ENCODE peak calls at places on chromosome 2, in ten cellular contexts. W is neural progenitor cell; R is NCI-H2081; G is HCT116; P is HTR-8/SVneo; Z is upper lobe of right lung; X is HFFc6; Y is GM04504; H is activated CD4-positive, CD25-positive, alpha-beta regulatory T cell treated with anti-CD3 and anti-CD28 coated beads, Interleukin-2, amount 50 U/mL, for 72 hours; V is NCI-H1092 treated with DMSO at 0.1 percent for 48 hours. F is an unnamed sample.

GRCh38 chr2:191150451-191151314 is at the start of gene STAT4:
- DNase-seq in W (peak), R (peak), G (peak), P (no peak), Z (peak), X (no peak), Y (no peak), H (peak), V (peak), F (no peak)

GRCh38 chr2:29382486-29382885 is 267.3 kb downstream of the CLIP4 start:
- DNase-seq in W (no peak), R (no peak), G (no peak), P (no peak), Z (no peak), X (no peak), Y (no peak), H (no peak), V (no peak), F (no peak)

GRCh38 chr2:172091626-172092566 is 6.6 kb downstream of the DLX1 start:
- DNase-seq in W (peak), R (peak), G (no peak), P (no peak), Z (no peak), X (no peak), Y (no peak), H (no peak), V (peak), F (no peak)

GRCh38 chr2:141529674-141530073 is 601.1 kb downstream of the LRP1B start:
- DNase-seq in W (no peak), R (no peak), G (no peak), P (no peak), Z (no peak), X (no peak), Y (no peak), H (no peak), V (no peak), F (no peak)

GRCh38 chr2:26088038-26088643 is 54.3 kb downstream of the RAB10 start:
- DNase-seq in W (peak), R (peak), G (no peak), P (peak), Z (no peak), X (peak), Y (peak), H (no peak), V (no peak), F (no peak)

GRCh38 chr2:229653551-229653950 is 60.8 kb downstream of the DNER start:
- DNase-seq in W (no peak), R (no peak), G (no peak), P (no peak), Z (no peak), X (no peak), Y (no peak), H (no peak), V (no peak), F (no peak)

GRCh38 chr2:203533696-203534471 is 1.2 kb downstream of the RAPH1 start:
- DNase-seq in W (peak), R (peak), G (no peak), P (peak), Z (no peak), X (peak), Y (peak), H (no peak), V (no peak), F (no peak)

GRCh38 chr2:41791523-41791922 is 256.3 kb upstream of the PKDCC start:
- DNase-seq in W (peak), R (no peak), G (no peak), P (peak), Z (no peak), X (peak), Y (peak), H (no peak), V (no peak), F (no peak)

GRCh38 chr2:128260239-128261138 is 58.2 kb downstream of the HS6ST1 start:
- DNase-seq in W (peak), R (no peak), G (peak), P (no peak), Z (peak), X (peak), Y (peak), H (no peak), V (no peak), F (peak)

GRCh38 chr2:48144777-48145176 is 238.5 kb upstream of the FBXO11 start:
- DNase-seq in W (no peak), R (peak), G (no peak), P (no peak), Z (no peak), X (no peak), Y (no peak), H (no peak), V (no peak), F (no peak)

GRCh38 chr2:130799295-130799694 is 37.4 kb upstream of the ARHGEF4 start:
- DNase-seq in W (no peak), R (no peak), G (no peak), P (no peak), Z (no peak), X (no peak), Y (no peak), H (no peak), V (no peak), F (no peak)

GRCh38 chr2:101223814-101224231 is 28.9 kb upstream of the CNOT11 start:
- DNase-seq in W (no peak), R (no peak), G (no peak), P (no peak), Z (no peak), X (no peak), Y (peak), H (peak), V (no peak), F (no peak)

GRCh38 chr2:46122318-46122970 is 174.8 kb upstream of the EPAS1 start:
- DNase-seq in W (no peak), R (no peak), G (no peak), P (no peak), Z (no peak), X (no peak), Y (no peak), H (no peak), V (no peak), F (no peak)

GRCh38 chr2:55232863-55233657 is 572 bp downstream of the RPS27A start:
- DNase-seq in W (peak), R (peak), G (no peak), P (peak), Z (peak), X (no peak), Y (no peak), H (peak), V (no peak), F (no peak)

GRCh38 chr2:231299267-231299666 is 96.2 kb upstream of the B3GNT7 start:
- DNase-seq in W (no peak), R (no peak), G (no peak), P (no peak), Z (no peak), X (no peak), Y (no peak), H (no peak), V (no peak), F (no peak)

GRCh38 chr2:30237346-30238142 is 6.2 kb downstream of the LBH start:
- DNase-seq in W (no peak), R (no peak), G (no peak), P (no peak), Z (no peak), X (no peak), Y (no peak), H (no peak), V (no peak), F (peak)

GRCh38 chr2:96330407-96330806 is 5.2 kb upstream of the NCAPH start:
- DNase-seq in W (no peak), R (no peak), G (no peak), P (no peak), Z (no peak), X (peak), Y (no peak), H (no peak), V (no peak), F (no peak)

GRCh38 chr2:46989491-46990230 is 74.1 kb upstream of the MCFD2 start:
- DNase-seq in W (no peak), R (no peak), G (no peak), P (no peak), Z (no peak), X (no peak), Y (no peak), H (no peak), V (no peak), F (no peak)

F was measured in mesenteric fat pad.